ENCODE peak calls at places on chromosomes 2 and 18, in four cellular contexts. Y is HL-60, R is hepatocyte, I is T-helper 2 cell. K is an unnamed sample.

GRCh38 chr2:101921319-101921960 is 70.3 kb upstream of the IL1R2 start:
- DNase-seq in Y (peak), R (no peak), I (no peak), K (no peak)

GRCh38 chr2:132584976-132585817 is 84.8 kb downstream of the LYPD1 start:
- DNase-seq in Y (no peak), R (no peak), I (no peak), K (no peak)

GRCh38 chr2:120654383-120655134 is 81.1 kb upstream of the GLI2 start:
- DNase-seq in Y (no peak), R (no peak), I (no peak), K (no peak)

GRCh38 chr2:207110310-207110709 is 55.4 kb downstream of the KLF7 start:
- DNase-seq in Y (peak), R (no peak), I (no peak), K (no peak)

GRCh38 chr2:209351636-209352035 is 72.2 kb upstream of the MAP2 start:
- DNase-seq in Y (no peak), R (no peak), I (no peak), K (no peak)

GRCh38 chr2:46964835-46965560 is 49.4 kb upstream of the MCFD2 start:
- DNase-seq in Y (no peak), R (no peak), I (no peak), K (no peak)

GRCh38 chr18:57927511-57927910 is 116.5 kb upstream of the NEDD4L start:
- DNase-seq in Y (no peak), R (no peak), I (no peak), K (no peak)

GRCh38 chr2:152396763-152397162 is 61.8 kb downstream of the FMNL2 start:
- DNase-seq in Y (no peak), R (no peak), I (no peak), K (no peak)

GRCh38 chr18:34354351-34354750 is 129.6 kb upstream of the NOL4 start:
- DNase-seq in Y (no peak), R (no peak), I (no peak), K (no peak)

GRCh38 chr2:147910990-147911473 is 66.2 kb downstream of the ACVR2A start:
- DNase-seq in Y (peak), R (peak), I (no peak), K (peak)

GRCh38 chr2:14654733-14655346 is 22.3 kb downstream of the LRATD1 start:
- DNase-seq in Y (no peak), R (no peak), I (no peak), K (no peak)

GRCh38 chr18:27094621-27095020 is 90.5 kb downstream of the CHST9 start:
- DNase-seq in Y (no peak), R (no peak), I (no peak), K (peak)

GRCh38 chr2:241129086-241129871 is 20.0 kb downstream of the PASK start:
- DNase-seq in Y (no peak), R (no peak), I (no peak), K (no peak)

GRCh38 chr18:49926076-49926745 is 112.9 kb upstream of the ACAA2 start:
- DNase-seq in Y (no peak), R (no peak), I (no peak), K (no peak)

GRCh38 chr2:85971369-85971768 is 82.6 kb upstream of the ST3GAL5 start:
- DNase-seq in Y (no peak), R (no peak), I (no peak), K (no peak)

GRCh38 chr2:38315707-38316333 is 61.3 kb downstream of the ATL2 start:
- DNase-seq in Y (peak), R (peak), I (no peak), K (peak)

GRCh38 chr2:110848519-110848918 is 116.1 kb downstream of the ACOXL start:
- DNase-seq in Y (no peak), R (no peak), I (no peak), K (no peak)

GRCh38 chr2:196201229-196201998 is 30.0 kb upstream of the STK17B start:
- DNase-seq in Y (no peak), R (no peak), I (no peak), K (no peak)

GRCh38 chr2:128412181-128412871 is 93.7 kb upstream of the HS6ST1 start:
- DNase-seq in Y (no peak), R (no peak), I (no peak), K (no peak)

GRCh38 chr2:148817210-148817708 is 57.8 kb upstream of the KIF5C start:
- DNase-seq in Y (no peak), R (peak), I (no peak), K (no peak)

GRCh38 chr2:160415991-160416390 is 77.6 kb downstream of the RBMS1 start:
- DNase-seq in Y (no peak), R (no peak), I (no peak), K (no peak)

GRCh38 chr2:10535703-10536102 is 87.6 kb upstream of the ODC1 start:
- DNase-seq in Y (no peak), R (no peak), I (no peak), K (peak)

GRCh38 chr18:47149457-47150028 is 757 bp downstream of the HDHD2 start:
- DNase-seq in Y (peak), R (peak), I (no peak), K (peak)

GRCh38 chr2:39433586-39434195 is 3.4 kb downstream of the MAP4K3 start:
- DNase-seq in Y (no peak), R (no peak), I (no peak), K (no peak)

GRCh38 chr2:26606847-26607190 is 34.3 kb downstream of the CIB4 start:
- DNase-seq in Y (no peak), R (peak), I (no peak), K (peak)

GRCh38 chr2:215899111-215900074 is 114.0 kb downstream of the MREG start:
- DNase-seq in Y (no peak), R (no peak), I (no peak), K (no peak)

GRCh38 chr2:28747714-28748113 is 3.9 kb upstream of the PPP1CB start:
- DNase-seq in Y (no peak), R (no peak), I (no peak), K (peak)

GRCh38 chr18:9595197-9595596 is 19.2 kb downstream of the PPP4R1 start:
- DNase-seq in Y (no peak), R (no peak), I (no peak), K (no peak)

GRCh38 chr2:28583899-28584553 is 88.2 kb downstream of the PLB1 start:
- DNase-seq in Y (peak), R (peak), I (peak), K (peak)

GRCh38 chr2:26281226-26281625 is 36.5 kb downstream of the HADHB start:
- DNase-seq in Y (no peak), R (no peak), I (no peak), K (no peak)

GRCh38 chr2:142880275-142880674 is 2.8 kb downstream of the KYNU start:
- DNase-seq in Y (no peak), R (no peak), I (no peak), K (no peak)

GRCh38 chr2:240232961-240233890 is 92.8 kb upstream of the OTOS start:
- DNase-seq in Y (peak), R (peak), I (peak), K (peak)

GRCh38 chr2:12017499-12018185 is 271.2 kb downstream of the LPIN1 start:
- DNase-seq in Y (no peak), R (no peak), I (no peak), K (no peak)

GRCh38 chr2:25251032-25251460 is 82.7 kb upstream of the POMC start:
- DNase-seq in Y (no peak), R (peak), I (no peak), K (no peak)

GRCh38 chr2:47008381-47009280 is 93.0 kb upstream of the MCFD2 start:
- DNase-seq in Y (no peak), R (peak), I (no peak), K (no peak)

GRCh38 chr18:10143601-10144000 is 229.8 kb downstream of the VAPA start:
- DNase-seq in Y (no peak), R (no peak), I (no peak), K (no peak)

GRCh38 chr2:37812414-37812813 is 112.7 kb upstream of the RMDN2 start:
- DNase-seq in Y (no peak), R (no peak), I (no peak), K (no peak)

GRCh38 chr2:207352978-207353377 is 176.8 kb upstream of the CREB1 start:
- DNase-seq in Y (peak), R (no peak), I (no peak), K (peak)

GRCh38 chr2:127106457-127106997 is 427 bp downstream of the BIN1 start:
- DNase-seq in Y (no peak), R (peak), I (no peak), K (peak)